ENCODE peak calls at places on chromosomes 11 and 22, in ten cellular contexts. One of them, this sample, is unnamed.

GRCh38 chr11:116329354-116330090 is 443.3 kb downstream of the BUD13 start:
- DNase-seq in colonic mucosa: no peak
- DNase-seq in neural progenitor cell: no peak
- DNase-seq in astrocyte of the spinal cord: no peak
- DNase-seq in keratinocyte: no peak
- DNase-seq in cardiac muscle cell: no peak
- DNase-seq in HFF-Myc: no peak
- DNase-seq in cardiac fibroblast: no peak
- DNase-seq in CD8-positive, alpha-beta T cell: no peak
- DNase-seq in foreskin fibroblast: no peak
- DNase-seq in this sample: no peak

GRCh38 chr22:29607426-29607825 is 4.0 kb downstream of the NF2 start:
- DNase-seq in colonic mucosa: no peak
- DNase-seq in neural progenitor cell: no peak
- DNase-seq in astrocyte of the spinal cord: no peak
- DNase-seq in keratinocyte: no peak
- DNase-seq in cardiac muscle cell: peak
- DNase-seq in HFF-Myc: no peak
- DNase-seq in cardiac fibroblast: peak
- DNase-seq in CD8-positive, alpha-beta T cell: no peak
- DNase-seq in foreskin fibroblast: no peak
- DNase-seq in this sample: no peak

GRCh38 chr22:41563051-41563711 is 2.4 kb downstream of the CSDC2 start:
- DNase-seq in colonic mucosa: no peak
- DNase-seq in neural progenitor cell: no peak
- DNase-seq in astrocyte of the spinal cord: peak
- DNase-seq in keratinocyte: no peak
- DNase-seq in cardiac muscle cell: peak
- DNase-seq in HFF-Myc: peak
- DNase-seq in cardiac fibroblast: peak
- DNase-seq in CD8-positive, alpha-beta T cell: no peak
- DNase-seq in foreskin fibroblast: peak
- DNase-seq in this sample: peak

GRCh38 chr11:74877132-74877531 is 71.8 kb downstream of the XRRA1 start:
- DNase-seq in colonic mucosa: no peak
- DNase-seq in neural progenitor cell: no peak
- DNase-seq in astrocyte of the spinal cord: peak
- DNase-seq in keratinocyte: peak
- DNase-seq in cardiac muscle cell: peak
- DNase-seq in HFF-Myc: no peak
- DNase-seq in cardiac fibroblast: peak
- DNase-seq in CD8-positive, alpha-beta T cell: no peak
- DNase-seq in foreskin fibroblast: peak
- DNase-seq in this sample: no peak

GRCh38 chr11:2186669-2187266 is 15.2 kb upstream of the TH start:
- DNase-seq in colonic mucosa: no peak
- DNase-seq in neural progenitor cell: peak
- DNase-seq in astrocyte of the spinal cord: peak
- DNase-seq in keratinocyte: no peak
- DNase-seq in cardiac muscle cell: peak
- DNase-seq in HFF-Myc: no peak
- DNase-seq in cardiac fibroblast: peak
- DNase-seq in CD8-positive, alpha-beta T cell: peak
- DNase-seq in foreskin fibroblast: peak
- DNase-seq in this sample: no peak

GRCh38 chr22:47569389-47570299 is 807.2 kb downstream of the TBC1D22A start:
- DNase-seq in colonic mucosa: no peak
- DNase-seq in neural progenitor cell: no peak
- DNase-seq in astrocyte of the spinal cord: no peak
- DNase-seq in keratinocyte: no peak
- DNase-seq in cardiac muscle cell: no peak
- DNase-seq in HFF-Myc: no peak
- DNase-seq in cardiac fibroblast: no peak
- DNase-seq in CD8-positive, alpha-beta T cell: no peak
- DNase-seq in foreskin fibroblast: no peak
- DNase-seq in this sample: no peak

GRCh38 chr11:64056213-64056785 is 20.6 kb downstream of the FLRT1 start:
- DNase-seq in colonic mucosa: no peak
- DNase-seq in neural progenitor cell: no peak
- DNase-seq in astrocyte of the spinal cord: no peak
- DNase-seq in keratinocyte: no peak
- DNase-seq in cardiac muscle cell: no peak
- DNase-seq in HFF-Myc: no peak
- DNase-seq in cardiac fibroblast: no peak
- DNase-seq in CD8-positive, alpha-beta T cell: no peak
- DNase-seq in foreskin fibroblast: no peak
- DNase-seq in this sample: no peak

GRCh38 chr11:122673706-122674105 is 18.2 kb downstream of the UBASH3B start:
- DNase-seq in colonic mucosa: no peak
- DNase-seq in neural progenitor cell: no peak
- DNase-seq in astrocyte of the spinal cord: no peak
- DNase-seq in keratinocyte: no peak
- DNase-seq in cardiac muscle cell: peak
- DNase-seq in HFF-Myc: no peak
- DNase-seq in cardiac fibroblast: peak
- DNase-seq in CD8-positive, alpha-beta T cell: no peak
- DNase-seq in foreskin fibroblast: no peak
- DNase-seq in this sample: no peak

GRCh38 chr11:8265681-8266241 is 2.1 kb upstream of the LMO1 start:
- DNase-seq in colonic mucosa: no peak
- DNase-seq in neural progenitor cell: peak
- DNase-seq in astrocyte of the spinal cord: no peak
- DNase-seq in keratinocyte: no peak
- DNase-seq in cardiac muscle cell: peak
- DNase-seq in HFF-Myc: no peak
- DNase-seq in cardiac fibroblast: no peak
- DNase-seq in CD8-positive, alpha-beta T cell: no peak
- DNase-seq in foreskin fibroblast: no peak
- DNase-seq in this sample: no peak

GRCh38 chr11:35267504-35267903 is 128.5 kb downstream of the CD44 start:
- DNase-seq in colonic mucosa: no peak
- DNase-seq in neural progenitor cell: no peak
- DNase-seq in astrocyte of the spinal cord: peak
- DNase-seq in keratinocyte: no peak
- DNase-seq in cardiac muscle cell: peak
- DNase-seq in HFF-Myc: peak
- DNase-seq in cardiac fibroblast: peak
- DNase-seq in CD8-positive, alpha-beta T cell: no peak
- DNase-seq in foreskin fibroblast: no peak
- DNase-seq in this sample: peak

GRCh38 chr11:57482782-57483569 is 22.6 kb downstream of the RTN4RL2 start:
- DNase-seq in colonic mucosa: no peak
- DNase-seq in neural progenitor cell: peak
- DNase-seq in astrocyte of the spinal cord: no peak
- DNase-seq in keratinocyte: no peak
- DNase-seq in cardiac muscle cell: peak
- DNase-seq in HFF-Myc: no peak
- DNase-seq in cardiac fibroblast: peak
- DNase-seq in CD8-positive, alpha-beta T cell: peak
- DNase-seq in foreskin fibroblast: no peak
- DNase-seq in this sample: no peak

GRCh38 chr11:26841818-26842457 is 120.1 kb upstream of the SLC5A12 start:
- DNase-seq in colonic mucosa: no peak
- DNase-seq in neural progenitor cell: no peak
- DNase-seq in astrocyte of the spinal cord: peak
- DNase-seq in keratinocyte: no peak
- DNase-seq in cardiac muscle cell: peak
- DNase-seq in HFF-Myc: no peak
- DNase-seq in cardiac fibroblast: peak
- DNase-seq in CD8-positive, alpha-beta T cell: no peak
- DNase-seq in foreskin fibroblast: peak
- DNase-seq in this sample: peak

DNA sequence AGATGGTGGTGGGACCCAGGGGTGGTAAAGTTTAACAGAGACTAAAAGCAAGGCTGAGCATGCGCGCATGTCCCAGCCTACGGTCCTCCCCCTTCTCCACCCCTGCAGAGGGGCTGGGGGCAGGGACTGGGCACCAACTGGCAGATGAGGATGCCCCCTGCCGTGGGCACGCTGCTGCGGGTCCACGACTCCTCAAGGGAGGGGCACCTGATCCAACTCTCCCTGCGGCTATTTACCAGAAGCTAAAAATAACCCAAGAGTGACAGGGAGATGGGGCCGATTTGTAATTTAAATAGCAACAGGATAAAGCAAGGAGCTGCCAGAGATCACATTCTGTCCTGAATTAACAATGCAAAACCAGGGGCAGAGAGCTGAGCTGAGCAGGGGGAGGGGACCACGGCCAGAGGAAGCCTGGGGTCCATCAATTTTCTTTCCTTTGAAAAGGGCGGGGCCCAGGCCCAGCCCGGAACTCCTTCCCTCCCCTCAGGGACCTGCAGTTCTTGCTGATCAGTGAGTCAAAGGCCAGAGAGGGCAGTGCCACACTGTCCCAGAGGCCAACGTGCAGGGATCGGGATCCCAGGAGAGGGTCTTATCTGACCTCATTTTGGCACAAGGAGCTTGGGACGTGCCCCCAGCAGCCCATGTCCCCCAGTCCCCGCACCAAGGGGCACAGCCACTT is 8.1 kb upstream of the DGKZ start:
- DNase-seq in colonic mucosa: no peak
- DNase-seq in neural progenitor cell: peak
- DNase-seq in astrocyte of the spinal cord: no peak
- DNase-seq in keratinocyte: no peak
- DNase-seq in cardiac muscle cell: no peak
- DNase-seq in HFF-Myc: no peak
- DNase-seq in cardiac fibroblast: no peak
- DNase-seq in CD8-positive, alpha-beta T cell: no peak
- DNase-seq in foreskin fibroblast: no peak
- DNase-seq in this sample: no peak
- TF ChIP-seq CTCF in colonic mucosa: no peak
- TF ChIP-seq CTCF in neural progenitor cell: no peak
- TF ChIP-seq CTCF in astrocyte of the spinal cord: no peak
- TF ChIP-seq CTCF in keratinocyte: no peak
- TF ChIP-seq CTCF in cardiac muscle cell: no peak
- TF ChIP-seq CTCF in HFF-Myc: no peak
- TF ChIP-seq CTCF in cardiac fibroblast: no peak
- TF ChIP-seq CTCF in CD8-positive, alpha-beta T cell: no peak
- TF ChIP-seq CTCF in foreskin fibroblast: no peak
- TF ChIP-seq CTCF in this sample: no peak

GRCh38 chr11:69808708-69809107 is 10.5 kb downstream of the FGF3 start:
- DNase-seq in colonic mucosa: no peak
- DNase-seq in neural progenitor cell: peak
- DNase-seq in astrocyte of the spinal cord: peak
- DNase-seq in keratinocyte: no peak
- DNase-seq in cardiac muscle cell: peak
- DNase-seq in HFF-Myc: peak
- DNase-seq in cardiac fibroblast: peak
- DNase-seq in CD8-positive, alpha-beta T cell: no peak
- DNase-seq in foreskin fibroblast: no peak
- DNase-seq in this sample: no peak
- H3K4me3 ChIP-seq in colonic mucosa: no peak
- H3K4me3 ChIP-seq in neural progenitor cell: no peak
- H3K4me3 ChIP-seq in astrocyte of the spinal cord: no peak
- H3K4me3 ChIP-seq in keratinocyte: no peak
- H3K4me3 ChIP-seq in cardiac muscle cell: no peak
- H3K4me3 ChIP-seq in HFF-Myc: no peak
- H3K4me3 ChIP-seq in cardiac fibroblast: no peak
- H3K4me3 ChIP-seq in CD8-positive, alpha-beta T cell: no peak
- H3K4me3 ChIP-seq in foreskin fibroblast: no peak
- H3K4me3 ChIP-seq in this sample: no peak

GRCh38 chr22:43274595-43275240 is 68.5 kb downstream of the SCUBE1 start:
- DNase-seq in colonic mucosa: no peak
- DNase-seq in neural progenitor cell: no peak
- DNase-seq in astrocyte of the spinal cord: no peak
- DNase-seq in keratinocyte: no peak
- DNase-seq in cardiac muscle cell: no peak
- DNase-seq in HFF-Myc: no peak
- DNase-seq in cardiac fibroblast: no peak
- DNase-seq in CD8-positive, alpha-beta T cell: no peak
- DNase-seq in foreskin fibroblast: no peak
- DNase-seq in this sample: no peak

GRCh38 chr22:43272869-43273318 is 70.3 kb downstream of the SCUBE1 start:
- DNase-seq in colonic mucosa: no peak
- DNase-seq in neural progenitor cell: no peak
- DNase-seq in astrocyte of the spinal cord: no peak
- DNase-seq in keratinocyte: no peak
- DNase-seq in cardiac muscle cell: no peak
- DNase-seq in HFF-Myc: no peak
- DNase-seq in cardiac fibroblast: no peak
- DNase-seq in CD8-positive, alpha-beta T cell: no peak
- DNase-seq in foreskin fibroblast: no peak
- DNase-seq in this sample: no peak

GRCh38 chr22:43275545-43275981 is 67.6 kb downstream of the SCUBE1 start:
- DNase-seq in colonic mucosa: no peak
- DNase-seq in neural progenitor cell: peak
- DNase-seq in astrocyte of the spinal cord: no peak
- DNase-seq in keratinocyte: no peak
- DNase-seq in cardiac muscle cell: peak
- DNase-seq in HFF-Myc: no peak
- DNase-seq in cardiac fibroblast: peak
- DNase-seq in CD8-positive, alpha-beta T cell: no peak
- DNase-seq in foreskin fibroblast: no peak
- DNase-seq in this sample: no peak

GRCh38 chr22:43272301-43272700 is 70.9 kb downstream of the SCUBE1 start:
- DNase-seq in colonic mucosa: no peak
- DNase-seq in neural progenitor cell: no peak
- DNase-seq in astrocyte of the spinal cord: no peak
- DNase-seq in keratinocyte: no peak
- DNase-seq in cardiac muscle cell: peak
- DNase-seq in HFF-Myc: no peak
- DNase-seq in cardiac fibroblast: no peak
- DNase-seq in CD8-positive, alpha-beta T cell: no peak
- DNase-seq in foreskin fibroblast: no peak
- DNase-seq in this sample: no peak

GRCh38 chr22:43273902-43274484 is 69.2 kb downstream of the SCUBE1 start:
- DNase-seq in colonic mucosa: no peak
- DNase-seq in neural progenitor cell: peak
- DNase-seq in astrocyte of the spinal cord: peak
- DNase-seq in keratinocyte: peak
- DNase-seq in cardiac muscle cell: peak
- DNase-seq in HFF-Myc: no peak
- DNase-seq in cardiac fibroblast: peak
- DNase-seq in CD8-positive, alpha-beta T cell: peak
- DNase-seq in foreskin fibroblast: peak
- DNase-seq in this sample: no peak
- TF ChIP-seq CTCF in colonic mucosa: peak
- TF ChIP-seq CTCF in neural progenitor cell: peak
- TF ChIP-seq CTCF in astrocyte of the spinal cord: peak
- TF ChIP-seq CTCF in keratinocyte: peak
- TF ChIP-seq CTCF in cardiac muscle cell: peak
- TF ChIP-seq CTCF in HFF-Myc: peak
- TF ChIP-seq CTCF in cardiac fibroblast: peak
- TF ChIP-seq CTCF in CD8-positive, alpha-beta T cell: peak
- TF ChIP-seq CTCF in foreskin fibroblast: peak
- TF ChIP-seq CTCF in this sample: peak

DNA sequence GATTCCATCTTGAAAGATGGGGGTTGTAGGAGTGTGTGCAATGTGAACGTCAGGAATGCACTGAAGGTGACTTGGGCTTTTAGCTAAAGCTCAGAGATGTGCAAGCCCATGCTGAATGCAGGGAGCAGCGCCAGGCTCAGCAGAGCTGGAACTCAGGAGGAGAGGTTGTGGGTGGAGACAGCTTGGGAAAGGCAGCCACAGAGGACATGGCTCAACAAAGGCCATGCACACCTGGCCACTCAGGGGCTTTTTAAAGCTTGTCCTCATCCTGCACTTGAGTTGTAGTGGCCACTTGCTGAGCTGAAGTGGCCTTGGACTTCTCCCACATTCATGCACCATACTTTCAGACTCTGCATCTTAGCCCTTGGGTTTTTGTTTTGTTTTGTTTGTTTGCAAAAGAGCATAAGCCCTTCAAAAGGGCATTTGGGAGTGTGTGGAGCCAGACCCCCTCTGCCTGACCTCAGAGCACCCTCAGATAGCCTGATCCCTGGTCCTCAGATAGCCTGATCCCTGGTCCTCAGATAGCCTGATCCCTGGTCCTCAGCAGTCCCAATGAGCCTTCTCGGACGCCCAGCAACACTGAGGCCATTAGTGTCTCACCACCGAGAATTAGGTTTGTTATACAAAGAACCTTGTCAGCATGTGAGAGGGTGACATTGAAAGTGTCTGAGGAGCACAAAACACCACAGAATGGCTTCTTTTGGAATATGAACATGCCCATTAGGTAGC is 12.5 kb upstream of the TMA7B start:
- DNase-seq in colonic mucosa: no peak
- DNase-seq in neural progenitor cell: no peak
- DNase-seq in astrocyte of the spinal cord: no peak
- DNase-seq in keratinocyte: no peak
- DNase-seq in cardiac muscle cell: no peak
- DNase-seq in HFF-Myc: no peak
- DNase-seq in cardiac fibroblast: no peak
- DNase-seq in CD8-positive, alpha-beta T cell: no peak
- DNase-seq in foreskin fibroblast: no peak
- DNase-seq in this sample: no peak
- H3K4me3 ChIP-seq in colonic mucosa: no peak
- H3K4me3 ChIP-seq in neural progenitor cell: no peak
- H3K4me3 ChIP-seq in astrocyte of the spinal cord: no peak
- H3K4me3 ChIP-seq in keratinocyte: no peak
- H3K4me3 ChIP-seq in cardiac muscle cell: no peak
- H3K4me3 ChIP-seq in HFF-Myc: no peak
- H3K4me3 ChIP-seq in cardiac fibroblast: no peak
- H3K4me3 ChIP-seq in CD8-positive, alpha-beta T cell: no peak
- H3K4me3 ChIP-seq in foreskin fibroblast: no peak
- H3K4me3 ChIP-seq in this sample: no peak